ENCODE peak calls at places on chromosomes 16 and 17, in five cellular contexts. One of them, this sample, is unnamed.
A peak's percentile ranks its signal among the peaks of the same experiment; 100 is the strongest.

GRCh38 chr17:40307691-40308289 is 1.2 kb upstream of the RARA start:
- DNase-seq in HCT116: no peak
- DNase-seq in prostate gland: no peak
- DNase-seq in endothelial cell of umbilical vein: no peak
- DNase-seq in testis: no peak
- DNase-seq in this sample: no peak

GRCh38 chr16:4213721-4214120 is 28.2 kb downstream of the SRL start:
- DNase-seq in HCT116: no peak
- DNase-seq in prostate gland: no peak
- DNase-seq in endothelial cell of umbilical vein: no peak
- DNase-seq in testis: no peak
- DNase-seq in this sample: no peak

GRCh38 chr17:58289869-58290268 is 9.1 kb upstream of the MPO start:
- DNase-seq in HCT116: no peak
- DNase-seq in prostate gland: no peak
- DNase-seq in endothelial cell of umbilical vein: no peak
- DNase-seq in testis: no peak
- DNase-seq in this sample: no peak

GRCh38 chr17:72333570-72333969 is 212.8 kb downstream of the SOX9 start:
- DNase-seq in HCT116: no peak
- DNase-seq in prostate gland: no peak
- DNase-seq in endothelial cell of umbilical vein: no peak
- DNase-seq in testis: no peak
- DNase-seq in this sample: no peak

GRCh38 chr17:29807520-29808361 is 122.3 kb downstream of the SSH2 start:
- DNase-seq in HCT116: peak; percentile 18
- DNase-seq in prostate gland: peak; percentile 48
- DNase-seq in endothelial cell of umbilical vein: peak; percentile 67
- DNase-seq in testis: peak; percentile 82
- DNase-seq in this sample: peak; percentile 13

GRCh38 chr17:1958134-1958881 is 66.8 kb downstream of the RTN4RL1 start:
- DNase-seq in HCT116: no peak
- DNase-seq in prostate gland: no peak
- DNase-seq in endothelial cell of umbilical vein: no peak
- DNase-seq in testis: no peak
- DNase-seq in this sample: no peak

GRCh38 chr17:8949061-8949622 is 16.4 kb downstream of the PIK3R5 start:
- DNase-seq in HCT116: no peak
- DNase-seq in prostate gland: no peak
- DNase-seq in endothelial cell of umbilical vein: no peak
- DNase-seq in testis: no peak
- DNase-seq in this sample: no peak

GRCh38 chr16:73171380-73171779 is 123.5 kb upstream of the ZFHX3 start:
- DNase-seq in HCT116: no peak
- DNase-seq in prostate gland: no peak
- DNase-seq in endothelial cell of umbilical vein: no peak
- DNase-seq in testis: no peak
- DNase-seq in this sample: no peak

GRCh38 chr16:58421529-58421928 is 29.3 kb downstream of the GINS3 start:
- DNase-seq in HCT116: no peak
- DNase-seq in prostate gland: no peak
- DNase-seq in endothelial cell of umbilical vein: no peak
- DNase-seq in testis: no peak
- DNase-seq in this sample: no peak

GRCh38 chr16:28872952-28873351 is 5.3 kb upstream of the ATP2A1 start:
- DNase-seq in HCT116: no peak
- DNase-seq in prostate gland: no peak
- DNase-seq in endothelial cell of umbilical vein: no peak
- DNase-seq in testis: no peak
- DNase-seq in this sample: no peak

GRCh38 chr16:75379911-75380847 is 53.1 kb downstream of the CFDP1 start:
- DNase-seq in HCT116: no peak
- DNase-seq in prostate gland: no peak
- DNase-seq in endothelial cell of umbilical vein: peak; percentile 17
- DNase-seq in testis: no peak
- DNase-seq in this sample: no peak

GRCh38 chr16:70162041-70162451 is 11.5 kb upstream of the CLEC18C start:
- DNase-seq in HCT116: no peak
- DNase-seq in prostate gland: no peak
- DNase-seq in endothelial cell of umbilical vein: peak; percentile 60
- DNase-seq in testis: peak; percentile 12
- DNase-seq in this sample: peak; percentile 95

GRCh38 chr16:73768786-73769203 is 527.8 kb upstream of the PSMD7 start:
- DNase-seq in HCT116: no peak
- DNase-seq in prostate gland: no peak
- DNase-seq in endothelial cell of umbilical vein: no peak
- DNase-seq in testis: no peak
- DNase-seq in this sample: no peak

GRCh38 chr17:61000911-61001310 is 323.3 kb downstream of the BCAS3 start:
- DNase-seq in HCT116: no peak
- DNase-seq in prostate gland: no peak
- DNase-seq in endothelial cell of umbilical vein: no peak
- DNase-seq in testis: no peak
- DNase-seq in this sample: no peak

GRCh38 chr16:8055761-8056160 is 534.5 kb downstream of the TMEM114 start:
- DNase-seq in HCT116: no peak
- DNase-seq in prostate gland: no peak
- DNase-seq in endothelial cell of umbilical vein: no peak
- DNase-seq in testis: no peak
- DNase-seq in this sample: no peak

GRCh38 chr16:5502467-5502869 is 404.9 kb upstream of the EEF2KMT start:
- DNase-seq in HCT116: no peak
- DNase-seq in prostate gland: no peak
- DNase-seq in endothelial cell of umbilical vein: no peak
- DNase-seq in testis: peak; percentile 19
- DNase-seq in this sample: no peak

GRCh38 chr17:37743875-37744632 is 805 bp downstream of the HNF1B start:
- DNase-seq in HCT116: no peak
- DNase-seq in prostate gland: peak; percentile 53
- DNase-seq in endothelial cell of umbilical vein: no peak
- DNase-seq in testis: no peak
- DNase-seq in this sample: no peak

GRCh38 chr16:85689285-85689949 is 663 bp upstream of the GINS2 start:
- DNase-seq in HCT116: no peak
- DNase-seq in prostate gland: peak; percentile 34
- DNase-seq in endothelial cell of umbilical vein: no peak
- DNase-seq in testis: no peak
- DNase-seq in this sample: no peak

GRCh38 chr17:48615212-48615962 is at the start of gene HOXB8:
- DNase-seq in HCT116: no peak
- DNase-seq in prostate gland: no peak
- DNase-seq in endothelial cell of umbilical vein: no peak
- DNase-seq in testis: no peak
- DNase-seq in this sample: no peak

GRCh38 chr17:72476575-72476986 is 355.8 kb downstream of the SOX9 start:
- DNase-seq in HCT116: no peak
- DNase-seq in prostate gland: no peak
- DNase-seq in endothelial cell of umbilical vein: no peak
- DNase-seq in testis: no peak
- DNase-seq in this sample: no peak

GRCh38 chr16:64240586-64240985 is 881.3 kb downstream of the CDH11 start:
- DNase-seq in HCT116: no peak
- DNase-seq in prostate gland: no peak
- DNase-seq in endothelial cell of umbilical vein: no peak
- DNase-seq in testis: no peak
- DNase-seq in this sample: no peak

GRCh38 chr17:55420776-55421178 is 858 bp downstream of the MMD start:
- DNase-seq in HCT116: no peak
- DNase-seq in prostate gland: peak; percentile 30
- DNase-seq in endothelial cell of umbilical vein: no peak
- DNase-seq in testis: peak; percentile 39
- DNase-seq in this sample: no peak
- TF ChIP-seq POLR2A in HCT116: no peak
- TF ChIP-seq POLR2A in prostate gland: no peak
- TF ChIP-seq POLR2A in endothelial cell of umbilical vein: no peak
- TF ChIP-seq POLR2A in testis: no peak
- TF ChIP-seq POLR2A in this sample: no peak

GRCh38 chr17:10697092-10698081 is at the start of the genes ADPRM and SCO1:
- DNase-seq in HCT116: peak; percentile 80
- DNase-seq in prostate gland: peak; percentile 93
- DNase-seq in endothelial cell of umbilical vein: peak; percentile 93
- DNase-seq in testis: peak; percentile 97
- DNase-seq in this sample: peak; percentile 86
- TF ChIP-seq POLR2A in HCT116: peak; percentile 91
- TF ChIP-seq POLR2A in prostate gland: peak; percentile 94
- TF ChIP-seq POLR2A in endothelial cell of umbilical vein: peak; percentile 85
- TF ChIP-seq POLR2A in testis: peak; percentile 70
- TF ChIP-seq POLR2A in this sample: peak; percentile 73

GRCh38 chr17:38868968-38869646 is 751 bp upstream of the LASP1 start:
- DNase-seq in HCT116: peak; percentile 79
- DNase-seq in prostate gland: peak; percentile 85
- DNase-seq in endothelial cell of umbilical vein: peak; percentile 88
- DNase-seq in testis: peak; percentile 95
- DNase-seq in this sample: no peak
- TF ChIP-seq POLR2A in HCT116: no peak
- TF ChIP-seq POLR2A in prostate gland: peak; percentile 9
- TF ChIP-seq POLR2A in endothelial cell of umbilical vein: no peak
- TF ChIP-seq POLR2A in testis: no peak
- TF ChIP-seq POLR2A in this sample: peak; percentile 37

GRCh38 chr16:68283840-68284595 is 19.7 kb downstream of the SLC7A6 start:
- DNase-seq in HCT116: no peak
- DNase-seq in prostate gland: no peak
- DNase-seq in endothelial cell of umbilical vein: no peak
- DNase-seq in testis: peak; percentile 78
- DNase-seq in this sample: no peak
- TF ChIP-seq POLR2A in HCT116: no peak
- TF ChIP-seq POLR2A in prostate gland: no peak
- TF ChIP-seq POLR2A in endothelial cell of umbilical vein: no peak
- TF ChIP-seq POLR2A in testis: no peak
- TF ChIP-seq POLR2A in this sample: no peak

GRCh38 chr17:7281953-7282751 is 634 bp downstream of the SLC2A4 start:
- DNase-seq in HCT116: no peak
- DNase-seq in prostate gland: no peak
- DNase-seq in endothelial cell of umbilical vein: no peak
- DNase-seq in testis: no peak
- DNase-seq in this sample: no peak

GRCh38 chr17:7282752-7283321 is 1.3 kb downstream of the SLC2A4 start:
- DNase-seq in HCT116: no peak
- DNase-seq in prostate gland: no peak
- DNase-seq in endothelial cell of umbilical vein: no peak
- DNase-seq in testis: no peak
- DNase-seq in this sample: no peak

GRCh38 chr17:7279453-7279852 is 2.1 kb upstream of the SLC2A4 start:
- DNase-seq in HCT116: no peak
- DNase-seq in prostate gland: no peak
- DNase-seq in endothelial cell of umbilical vein: no peak
- DNase-seq in testis: no peak
- DNase-seq in this sample: no peak

GRCh38 chr17:7281074-7281952 is at the start of gene SLC2A4:
- DNase-seq in HCT116: peak; percentile 95
- DNase-seq in prostate gland: peak; percentile 96
- DNase-seq in endothelial cell of umbilical vein: peak; percentile 94
- DNase-seq in testis: peak; percentile 97
- DNase-seq in this sample: peak; percentile 94

GRCh38 chr17:7280519-7281073 is 922 bp upstream of the SLC2A4 start:
- DNase-seq in HCT116: peak; percentile 70
- DNase-seq in prostate gland: peak; percentile 74
- DNase-seq in endothelial cell of umbilical vein: peak; percentile 77
- DNase-seq in testis: peak; percentile 89
- DNase-seq in this sample: peak; percentile 79
- TF ChIP-seq POLR2A in HCT116: no peak
- TF ChIP-seq POLR2A in prostate gland: peak; percentile 29
- TF ChIP-seq POLR2A in endothelial cell of umbilical vein: no peak
- TF ChIP-seq POLR2A in testis: no peak
- TF ChIP-seq POLR2A in this sample: no peak

GRCh38 chr17:79839363-79840203 is at the start of gene CBX4:
- DNase-seq in HCT116: peak; percentile 87
- DNase-seq in prostate gland: peak; percentile 96
- DNase-seq in endothelial cell of umbilical vein: peak; percentile 82
- DNase-seq in testis: peak; percentile 97
- DNase-seq in this sample: peak; percentile 96
- TF ChIP-seq POLR2A in HCT116: peak; percentile 91
- TF ChIP-seq POLR2A in prostate gland: peak; percentile 79
- TF ChIP-seq POLR2A in endothelial cell of umbilical vein: peak; percentile 86
- TF ChIP-seq POLR2A in testis: peak; percentile 60
- TF ChIP-seq POLR2A in this sample: peak; percentile 79

DNA sequence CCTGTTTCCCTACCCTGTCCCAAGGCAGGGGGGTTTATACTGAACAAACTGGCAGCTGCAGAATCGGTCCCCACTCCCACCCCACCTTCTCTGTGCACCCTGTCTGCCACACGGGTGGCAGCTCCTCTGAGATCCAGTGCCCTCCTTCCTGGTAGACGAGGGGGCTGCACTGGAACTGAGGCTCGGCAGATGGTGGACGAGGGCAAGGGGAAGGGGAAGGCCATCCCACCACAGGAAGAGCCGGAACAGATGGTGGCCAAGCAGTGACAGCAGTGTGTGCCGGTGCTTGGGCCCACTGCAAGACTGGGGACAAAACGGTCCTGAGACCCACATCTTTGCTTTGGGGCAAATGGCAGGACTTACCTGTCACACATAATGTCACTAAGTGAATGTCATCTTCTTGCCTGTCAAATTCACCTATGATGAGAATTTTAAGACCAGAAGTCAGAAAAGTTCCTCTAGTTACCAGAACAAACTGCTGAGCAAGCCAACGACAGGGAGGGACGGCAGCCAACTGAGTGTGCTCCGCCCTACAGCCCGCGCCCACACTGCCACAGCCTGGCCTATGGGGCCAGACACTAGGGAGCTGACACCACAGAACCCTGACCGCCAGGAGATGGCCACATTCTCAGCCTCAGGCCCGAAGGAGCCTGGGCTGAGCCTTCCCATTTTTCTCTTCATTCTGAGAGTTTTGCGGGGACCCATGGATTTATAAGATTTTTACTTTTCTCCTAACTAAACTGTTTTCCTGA is 14.4 kb downstream of the NTAN1 start:
- DNase-seq in HCT116: no peak
- DNase-seq in prostate gland: peak; percentile 78
- DNase-seq in endothelial cell of umbilical vein: no peak
- DNase-seq in testis: peak; percentile 90
- DNase-seq in this sample: no peak
- TF ChIP-seq POLR2A in HCT116: no peak
- TF ChIP-seq POLR2A in prostate gland: no peak
- TF ChIP-seq POLR2A in endothelial cell of umbilical vein: no peak
- TF ChIP-seq POLR2A in testis: no peak
- TF ChIP-seq POLR2A in this sample: no peak

GRCh38 chr17:7577327-7578199 is 1.9 kb upstream of the CD68 start:
- DNase-seq in HCT116: no peak
- DNase-seq in prostate gland: no peak
- DNase-seq in endothelial cell of umbilical vein: no peak
- DNase-seq in testis: no peak
- DNase-seq in this sample: no peak
- TF ChIP-seq POLR2A in HCT116: no peak
- TF ChIP-seq POLR2A in prostate gland: no peak
- TF ChIP-seq POLR2A in endothelial cell of umbilical vein: no peak
- TF ChIP-seq POLR2A in testis: no peak
- TF ChIP-seq POLR2A in this sample: no peak

This sample was measured in H54.